ENCODE peak calls at places on chromosomes 7 and 10, in ten cellular contexts. One of them, this sample, is unnamed.

GRCh38 chr7:3436112-3436511 is 135.1 kb downstream of the SDK1 start:
- DNase-seq in Panc1: no peak
- DNase-seq in endothelial cell: no peak
- DNase-seq in activated CD8-positive, alpha-beta memory T cell treated with anti-CD3 and anti-CD28 coated beads for 1 hour: no peak
- DNase-seq in SW 1271: no peak
- DNase-seq in cardiac fibroblast: no peak
- DNase-seq in cardiac muscle cell: no peak
- DNase-seq in stimulated activated effector memory CD8-positive, alpha-beta T cell treated with anti-CD3 and anti-CD28 coated beads, Interleukin-12 subunit alpha, Interleukin-12 subunit beta, amount 100 ng/mL, for 72 hours: no peak
- DNase-seq in posterior cingulate gyrus: no peak
- DNase-seq in SJSA1: no peak
- DNase-seq in this sample: no peak

GRCh38 chr10:114925675-114926204 is 12.3 kb upstream of the TRUB1 start:
- DNase-seq in Panc1: no peak
- DNase-seq in endothelial cell: no peak
- DNase-seq in activated CD8-positive, alpha-beta memory T cell treated with anti-CD3 and anti-CD28 coated beads for 1 hour: no peak
- DNase-seq in SW 1271: no peak
- DNase-seq in cardiac fibroblast: peak; percentile 60
- DNase-seq in cardiac muscle cell: peak; percentile 52
- DNase-seq in stimulated activated effector memory CD8-positive, alpha-beta T cell treated with anti-CD3 and anti-CD28 coated beads, Interleukin-12 subunit alpha, Interleukin-12 subunit beta, amount 100 ng/mL, for 72 hours: no peak
- DNase-seq in posterior cingulate gyrus: no peak
- DNase-seq in SJSA1: peak; percentile 70
- DNase-seq in this sample: no peak

GRCh38 chr7:66415659-66416265 is 210.6 kb downstream of the TPST1 start:
- DNase-seq in Panc1: no peak
- DNase-seq in endothelial cell: no peak
- DNase-seq in activated CD8-positive, alpha-beta memory T cell treated with anti-CD3 and anti-CD28 coated beads for 1 hour: no peak
- DNase-seq in SW 1271: no peak
- DNase-seq in cardiac fibroblast: peak; percentile 34
- DNase-seq in cardiac muscle cell: no peak
- DNase-seq in stimulated activated effector memory CD8-positive, alpha-beta T cell treated with anti-CD3 and anti-CD28 coated beads, Interleukin-12 subunit alpha, Interleukin-12 subunit beta, amount 100 ng/mL, for 72 hours: no peak
- DNase-seq in posterior cingulate gyrus: no peak
- DNase-seq in SJSA1: no peak
- DNase-seq in this sample: no peak

GRCh38 chr7:17598846-17599245 is 300.4 kb downstream of the AHR start:
- DNase-seq in Panc1: no peak
- DNase-seq in endothelial cell: no peak
- DNase-seq in activated CD8-positive, alpha-beta memory T cell treated with anti-CD3 and anti-CD28 coated beads for 1 hour: no peak
- DNase-seq in SW 1271: no peak
- DNase-seq in cardiac fibroblast: peak; percentile 17
- DNase-seq in cardiac muscle cell: no peak
- DNase-seq in stimulated activated effector memory CD8-positive, alpha-beta T cell treated with anti-CD3 and anti-CD28 coated beads, Interleukin-12 subunit alpha, Interleukin-12 subunit beta, amount 100 ng/mL, for 72 hours: no peak
- DNase-seq in posterior cingulate gyrus: no peak
- DNase-seq in SJSA1: no peak
- DNase-seq in this sample: no peak

GRCh38 chr7:151964951-151965350 is 8.7 kb downstream of the GALNTL5 start:
- DNase-seq in Panc1: no peak
- DNase-seq in endothelial cell: no peak
- DNase-seq in activated CD8-positive, alpha-beta memory T cell treated with anti-CD3 and anti-CD28 coated beads for 1 hour: no peak
- DNase-seq in SW 1271: no peak
- DNase-seq in cardiac fibroblast: no peak
- DNase-seq in cardiac muscle cell: no peak
- DNase-seq in stimulated activated effector memory CD8-positive, alpha-beta T cell treated with anti-CD3 and anti-CD28 coated beads, Interleukin-12 subunit alpha, Interleukin-12 subunit beta, amount 100 ng/mL, for 72 hours: no peak
- DNase-seq in posterior cingulate gyrus: no peak
- DNase-seq in SJSA1: no peak
- DNase-seq in this sample: no peak

GRCh38 chr7:17299477-17299991 is 1.1 kb downstream of the AHR start:
- DNase-seq in Panc1: no peak
- DNase-seq in endothelial cell: no peak
- DNase-seq in activated CD8-positive, alpha-beta memory T cell treated with anti-CD3 and anti-CD28 coated beads for 1 hour: no peak
- DNase-seq in SW 1271: peak; percentile 14
- DNase-seq in cardiac fibroblast: peak; percentile 50
- DNase-seq in cardiac muscle cell: peak; percentile 55
- DNase-seq in stimulated activated effector memory CD8-positive, alpha-beta T cell treated with anti-CD3 and anti-CD28 coated beads, Interleukin-12 subunit alpha, Interleukin-12 subunit beta, amount 100 ng/mL, for 72 hours: peak; percentile 66
- DNase-seq in posterior cingulate gyrus: no peak
- DNase-seq in SJSA1: peak; percentile 45
- DNase-seq in this sample: no peak

GRCh38 chr7:47783456-47784240 is 164.6 kb downstream of the PKD1L1 start:
- DNase-seq in Panc1: peak; percentile 89
- DNase-seq in endothelial cell: no peak
- DNase-seq in activated CD8-positive, alpha-beta memory T cell treated with anti-CD3 and anti-CD28 coated beads for 1 hour: no peak
- DNase-seq in SW 1271: peak; percentile 46
- DNase-seq in cardiac fibroblast: peak; percentile 97
- DNase-seq in cardiac muscle cell: peak; percentile 95
- DNase-seq in stimulated activated effector memory CD8-positive, alpha-beta T cell treated with anti-CD3 and anti-CD28 coated beads, Interleukin-12 subunit alpha, Interleukin-12 subunit beta, amount 100 ng/mL, for 72 hours: no peak
- DNase-seq in posterior cingulate gyrus: no peak
- DNase-seq in SJSA1: peak; percentile 95
- DNase-seq in this sample: no peak

GRCh38 chr7:5266148-5267028 is 16.4 kb upstream of the SLC29A4 start:
- DNase-seq in Panc1: no peak
- DNase-seq in endothelial cell: no peak
- DNase-seq in activated CD8-positive, alpha-beta memory T cell treated with anti-CD3 and anti-CD28 coated beads for 1 hour: no peak
- DNase-seq in SW 1271: no peak
- DNase-seq in cardiac fibroblast: no peak
- DNase-seq in cardiac muscle cell: no peak
- DNase-seq in stimulated activated effector memory CD8-positive, alpha-beta T cell treated with anti-CD3 and anti-CD28 coated beads, Interleukin-12 subunit alpha, Interleukin-12 subunit beta, amount 100 ng/mL, for 72 hours: no peak
- DNase-seq in posterior cingulate gyrus: no peak
- DNase-seq in SJSA1: no peak
- DNase-seq in this sample: no peak

GRCh38 chr10:77959887-77960286 is 33.3 kb upstream of the DLG5 start:
- DNase-seq in Panc1: no peak
- DNase-seq in endothelial cell: no peak
- DNase-seq in activated CD8-positive, alpha-beta memory T cell treated with anti-CD3 and anti-CD28 coated beads for 1 hour: no peak
- DNase-seq in SW 1271: no peak
- DNase-seq in cardiac fibroblast: no peak
- DNase-seq in cardiac muscle cell: no peak
- DNase-seq in stimulated activated effector memory CD8-positive, alpha-beta T cell treated with anti-CD3 and anti-CD28 coated beads, Interleukin-12 subunit alpha, Interleukin-12 subunit beta, amount 100 ng/mL, for 72 hours: no peak
- DNase-seq in posterior cingulate gyrus: no peak
- DNase-seq in SJSA1: no peak
- DNase-seq in this sample: no peak

GRCh38 chr7:26191233-26191973 is 9.1 kb downstream of the HNRNPA2B1 start:
- DNase-seq in Panc1: no peak
- DNase-seq in endothelial cell: no peak
- DNase-seq in activated CD8-positive, alpha-beta memory T cell treated with anti-CD3 and anti-CD28 coated beads for 1 hour: no peak
- DNase-seq in SW 1271: no peak
- DNase-seq in cardiac fibroblast: no peak
- DNase-seq in cardiac muscle cell: no peak
- DNase-seq in stimulated activated effector memory CD8-positive, alpha-beta T cell treated with anti-CD3 and anti-CD28 coated beads, Interleukin-12 subunit alpha, Interleukin-12 subunit beta, amount 100 ng/mL, for 72 hours: no peak
- DNase-seq in posterior cingulate gyrus: no peak
- DNase-seq in SJSA1: no peak
- DNase-seq in this sample: no peak

GRCh38 chr7:3033581-3033980 is 10.1 kb downstream of the CARD11 start:
- DNase-seq in Panc1: no peak
- DNase-seq in endothelial cell: no peak
- DNase-seq in activated CD8-positive, alpha-beta memory T cell treated with anti-CD3 and anti-CD28 coated beads for 1 hour: no peak
- DNase-seq in SW 1271: no peak
- DNase-seq in cardiac fibroblast: no peak
- DNase-seq in cardiac muscle cell: no peak
- DNase-seq in stimulated activated effector memory CD8-positive, alpha-beta T cell treated with anti-CD3 and anti-CD28 coated beads, Interleukin-12 subunit alpha, Interleukin-12 subunit beta, amount 100 ng/mL, for 72 hours: no peak
- DNase-seq in posterior cingulate gyrus: no peak
- DNase-seq in SJSA1: no peak
- DNase-seq in this sample: no peak

GRCh38 chr10:133355266-133355665 is 2.6 kb downstream of the FUOM start:
- DNase-seq in Panc1: no peak
- DNase-seq in endothelial cell: no peak
- DNase-seq in activated CD8-positive, alpha-beta memory T cell treated with anti-CD3 and anti-CD28 coated beads for 1 hour: no peak
- DNase-seq in SW 1271: no peak
- DNase-seq in cardiac fibroblast: no peak
- DNase-seq in cardiac muscle cell: no peak
- DNase-seq in stimulated activated effector memory CD8-positive, alpha-beta T cell treated with anti-CD3 and anti-CD28 coated beads, Interleukin-12 subunit alpha, Interleukin-12 subunit beta, amount 100 ng/mL, for 72 hours: no peak
- DNase-seq in posterior cingulate gyrus: no peak
- DNase-seq in SJSA1: no peak
- DNase-seq in this sample: no peak

GRCh38 chr10:62264702-62265436 is 3.8 kb downstream of the RTKN2 start:
- DNase-seq in Panc1: peak; percentile 95
- DNase-seq in endothelial cell: peak; percentile 11
- DNase-seq in activated CD8-positive, alpha-beta memory T cell treated with anti-CD3 and anti-CD28 coated beads for 1 hour: no peak
- DNase-seq in SW 1271: peak; percentile 74
- DNase-seq in cardiac fibroblast: peak; percentile 95
- DNase-seq in cardiac muscle cell: peak; percentile 91
- DNase-seq in stimulated activated effector memory CD8-positive, alpha-beta T cell treated with anti-CD3 and anti-CD28 coated beads, Interleukin-12 subunit alpha, Interleukin-12 subunit beta, amount 100 ng/mL, for 72 hours: no peak
- DNase-seq in posterior cingulate gyrus: no peak
- DNase-seq in SJSA1: peak; percentile 65
- DNase-seq in this sample: peak; percentile 13

GRCh38 chr7:46687203-46687602 is 766.1 kb upstream of the IGFBP3 start:
- DNase-seq in Panc1: no peak
- DNase-seq in endothelial cell: no peak
- DNase-seq in activated CD8-positive, alpha-beta memory T cell treated with anti-CD3 and anti-CD28 coated beads for 1 hour: no peak
- DNase-seq in SW 1271: no peak
- DNase-seq in cardiac fibroblast: no peak
- DNase-seq in cardiac muscle cell: peak; percentile 20
- DNase-seq in stimulated activated effector memory CD8-positive, alpha-beta T cell treated with anti-CD3 and anti-CD28 coated beads, Interleukin-12 subunit alpha, Interleukin-12 subunit beta, amount 100 ng/mL, for 72 hours: no peak
- DNase-seq in posterior cingulate gyrus: no peak
- DNase-seq in SJSA1: no peak
- DNase-seq in this sample: no peak

GRCh38 chr7:81618400-81619014 is 151.3 kb downstream of the HGF start:
- DNase-seq in Panc1: no peak
- DNase-seq in endothelial cell: no peak
- DNase-seq in activated CD8-positive, alpha-beta memory T cell treated with anti-CD3 and anti-CD28 coated beads for 1 hour: no peak
- DNase-seq in SW 1271: peak; percentile 42
- DNase-seq in cardiac fibroblast: peak; percentile 98
- DNase-seq in cardiac muscle cell: peak; percentile 94
- DNase-seq in stimulated activated effector memory CD8-positive, alpha-beta T cell treated with anti-CD3 and anti-CD28 coated beads, Interleukin-12 subunit alpha, Interleukin-12 subunit beta, amount 100 ng/mL, for 72 hours: no peak
- DNase-seq in posterior cingulate gyrus: no peak
- DNase-seq in SJSA1: peak; percentile 75
- DNase-seq in this sample: no peak

GRCh38 chr10:104456817-104457657 is 103.4 kb downstream of the CFAP58 start:
- DNase-seq in Panc1: no peak
- DNase-seq in endothelial cell: no peak
- DNase-seq in activated CD8-positive, alpha-beta memory T cell treated with anti-CD3 and anti-CD28 coated beads for 1 hour: no peak
- DNase-seq in SW 1271: no peak
- DNase-seq in cardiac fibroblast: no peak
- DNase-seq in cardiac muscle cell: no peak
- DNase-seq in stimulated activated effector memory CD8-positive, alpha-beta T cell treated with anti-CD3 and anti-CD28 coated beads, Interleukin-12 subunit alpha, Interleukin-12 subunit beta, amount 100 ng/mL, for 72 hours: no peak
- DNase-seq in posterior cingulate gyrus: no peak
- DNase-seq in SJSA1: no peak
- DNase-seq in this sample: no peak

GRCh38 chr10:25059990-25060389 is 43.6 kb downstream of the THNSL1 start:
- DNase-seq in Panc1: no peak
- DNase-seq in endothelial cell: no peak
- DNase-seq in activated CD8-positive, alpha-beta memory T cell treated with anti-CD3 and anti-CD28 coated beads for 1 hour: no peak
- DNase-seq in SW 1271: peak; percentile 1
- DNase-seq in cardiac fibroblast: peak; percentile 92
- DNase-seq in cardiac muscle cell: peak; percentile 95
- DNase-seq in stimulated activated effector memory CD8-positive, alpha-beta T cell treated with anti-CD3 and anti-CD28 coated beads, Interleukin-12 subunit alpha, Interleukin-12 subunit beta, amount 100 ng/mL, for 72 hours: no peak
- DNase-seq in posterior cingulate gyrus: no peak
- DNase-seq in SJSA1: peak; percentile 81
- DNase-seq in this sample: no peak

This sample was measured in frontal cortex.